ENCODE peak calls at places on chromosomes 16 and 17, in four cellular contexts. E, X, G and L are unnamed samples.

GRCh38 chr17:75315541-75316243 is 26.5 kb upstream of the SLC25A19 start:
- DNase-seq in X (no peak), E (peak), G (no peak), L (no peak)

GRCh38 chr17:49523706-49524472 is 28.8 kb downstream of the NGFR start:
- DNase-seq in E (no peak), X (no peak), G (no peak), L (no peak)

GRCh38 chr17:27456681-27457404 is 595 bp downstream of the KSR1 start:
- DNase-seq in X (no peak), E (no peak), G (peak), L (peak)

GRCh38 chr16:17013067-17013466 is 457.7 kb downstream of the XYLT1 start:
- DNase-seq in X (no peak), E (no peak), G (no peak), L (no peak)

GRCh38 chr16:54655171-54655590 is 275.5 kb upstream of the IRX5 start:
- DNase-seq in E (peak), X (no peak), G (peak), L (peak)

GRCh38 chr17:35519442-35519841 is 18.0 kb downstream of the SLFN12L start:
- DNase-seq in X (no peak), E (no peak), G (no peak), L (no peak)

GRCh38 chr16:57084257-57084770 is 8.1 kb upstream of the CPNE2 start:
- DNase-seq in G (peak), X (peak), E (peak), L (peak)

GRCh38 chr16:28309811-28310311 is 17.5 kb downstream of the SBK1 start:
- DNase-seq in X (no peak), G (no peak), E (no peak), L (peak)

GRCh38 chr16:80231888-80232287 is 308.9 kb upstream of the DYNLRB2 start:
- DNase-seq in G (peak), E (peak), X (peak), L (no peak)

GRCh38 chr16:2743007-2743810 is 9.2 kb upstream of the SRRM2 start:
- DNase-seq in X (no peak), E (no peak), G (no peak), L (no peak)

GRCh38 chr17:17048106-17048505 is 5.8 kb downstream of the MPRIP start:
- DNase-seq in G (no peak), X (no peak), E (no peak), L (no peak)

GRCh38 chr17:8118769-8119574 is 658 bp upstream of the ALOXE3 start:
- DNase-seq in E (peak), X (peak), G (peak), L (peak)

GRCh38 chr16:1481906-1482835 is 6.6 kb downstream of the PTX4 start:
- DNase-seq in E (peak), X (no peak), G (no peak), L (no peak)

GRCh38 chr17:77110006-77110374 is 30.8 kb upstream of the SEC14L1 start:
- DNase-seq in X (no peak), G (no peak), E (peak), L (no peak)

GRCh38 chr16:85819245-85819644 is 19.8 kb downstream of the COX4I1 start:
- DNase-seq in E (peak), G (peak), X (peak), L (peak)

GRCh38 chr16:82603784-82604411 is 22.9 kb upstream of the CDH13 start:
- DNase-seq in G (peak), X (peak), E (peak), L (peak)

GRCh38 chr17:19645608-19646250 is 2.8 kb upstream of the ALDH3A2 start:
- DNase-seq in E (peak), X (peak), G (peak), L (no peak)

DNA sequence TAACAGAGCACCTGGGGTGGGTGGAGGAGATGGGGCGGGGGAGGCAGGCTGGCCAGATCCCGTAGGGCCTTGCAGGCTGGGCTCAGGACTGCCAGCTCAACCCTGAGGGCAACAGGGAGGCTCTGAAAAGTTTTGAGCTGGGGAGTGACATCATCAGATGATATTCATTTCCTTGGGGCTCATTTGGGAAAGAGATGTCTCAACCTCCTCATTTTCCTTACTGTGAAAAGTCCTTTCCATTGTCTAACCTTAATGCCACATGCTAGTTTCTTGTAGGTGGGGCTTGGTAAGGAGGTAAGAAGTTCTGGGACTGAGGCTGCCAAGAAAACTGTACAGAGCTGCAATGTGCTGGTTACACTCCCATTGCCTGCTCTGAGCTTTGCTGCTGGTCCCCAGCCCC is 3.7 kb downstream of the TNS4 start:
- DNase-seq in G (no peak), E (no peak), X (peak), L (no peak)
- H3K4me3 ChIP-seq in G (no peak), E (no peak), X (no peak), L (no peak)

GRCh38 chr17:63350364-63350763 is 95.7 kb downstream of the CYB561 start:
- DNase-seq in E (no peak), X (no peak), G (no peak), L (no peak)
- H3K4me3 ChIP-seq in E (no peak), X (no peak), G (no peak), L (no peak)

GRCh38 chr17:1323336-1323735 is 43.9 kb downstream of the TRARG1 start:
- DNase-seq in G (no peak), X (no peak), E (no peak), L (no peak)

GRCh38 chr17:1322014-1322428 is 42.6 kb downstream of the TRARG1 start:
- DNase-seq in G (no peak), E (no peak), X (no peak), L (no peak)

GRCh38 chr17:1325766-1326165 is 46.3 kb downstream of the TRARG1 start:
- DNase-seq in E (no peak), G (no peak), X (no peak), L (no peak)

GRCh38 chr17:1322469-1322868 is 43.0 kb downstream of the TRARG1 start:
- DNase-seq in X (no peak), E (no peak), G (no peak), L (no peak)

GRCh38 chr17:1324201-1324750 is 44.8 kb downstream of the TRARG1 start:
- DNase-seq in E (no peak), X (no peak), G (no peak), L (no peak)
- H3K4me3 ChIP-seq in E (no peak), X (no peak), G (no peak), L (no peak)

DNA sequence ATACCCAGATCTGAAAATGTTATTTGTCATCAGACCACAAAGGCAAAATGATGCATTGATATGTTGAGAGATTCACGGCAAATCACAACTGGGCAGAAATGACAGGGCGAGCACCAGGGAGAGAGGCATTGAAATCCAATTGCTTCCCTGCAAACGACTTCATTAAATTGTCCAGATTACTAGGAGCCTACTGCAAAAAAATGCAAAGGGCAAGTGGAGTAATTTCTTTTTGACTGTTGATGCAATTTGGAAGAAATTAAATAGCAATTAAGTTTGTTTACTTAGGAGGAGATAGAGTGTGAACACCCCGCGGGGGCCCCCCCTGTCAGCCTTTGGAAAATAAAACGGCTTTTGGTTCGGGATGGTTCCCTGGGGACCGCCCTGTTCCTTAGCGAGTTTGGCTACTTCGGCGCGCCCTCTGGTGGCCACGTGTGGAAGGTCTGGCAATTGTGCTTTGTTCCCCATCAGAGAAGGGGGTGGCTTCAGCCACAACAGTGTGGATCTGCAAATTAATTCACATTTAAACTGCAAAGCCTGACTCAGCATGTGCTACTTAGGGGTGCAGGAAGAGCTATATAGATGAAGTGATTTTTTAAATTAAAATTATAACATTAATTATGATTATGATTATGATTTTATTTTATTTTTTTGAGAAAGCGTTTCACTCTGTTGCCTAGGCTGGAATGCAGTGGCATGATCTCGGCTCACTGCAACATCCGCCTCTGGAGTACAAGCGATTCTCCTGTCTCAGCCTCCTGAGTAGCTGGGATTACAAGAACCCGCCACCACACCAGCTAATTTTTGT is 14.5 kb upstream of the TMC7 start:
- DNase-seq in X (peak), E (peak), G (peak), L (peak)
- H3K4me3 ChIP-seq in X (peak), E (peak), G (peak), L (peak)

GRCh38 chr16:11793840-11794239 is 3.2 kb downstream of the ZC3H7A start:
- DNase-seq in G (no peak), X (no peak), E (no peak), L (no peak)
- H3K4me3 ChIP-seq in G (no peak), X (no peak), E (no peak), L (no peak)

GRCh38 chr17:4719146-4719545 is 8.7 kb downstream of the ARRB2 start:
- DNase-seq in G (no peak), E (no peak), X (no peak), L (no peak)

GRCh38 chr17:4720787-4721186 is 10.4 kb downstream of the ARRB2 start:
- DNase-seq in E (no peak), X (no peak), G (no peak), L (no peak)

GRCh38 chr17:4721203-4722135 is 9.8 kb upstream of the MED11 start:
- DNase-seq in E (peak), X (peak), G (no peak), L (peak)

GRCh38 chr17:4718276-4718675 is 7.8 kb downstream of the ARRB2 start:
- DNase-seq in E (no peak), G (no peak), X (no peak), L (no peak)

DNA sequence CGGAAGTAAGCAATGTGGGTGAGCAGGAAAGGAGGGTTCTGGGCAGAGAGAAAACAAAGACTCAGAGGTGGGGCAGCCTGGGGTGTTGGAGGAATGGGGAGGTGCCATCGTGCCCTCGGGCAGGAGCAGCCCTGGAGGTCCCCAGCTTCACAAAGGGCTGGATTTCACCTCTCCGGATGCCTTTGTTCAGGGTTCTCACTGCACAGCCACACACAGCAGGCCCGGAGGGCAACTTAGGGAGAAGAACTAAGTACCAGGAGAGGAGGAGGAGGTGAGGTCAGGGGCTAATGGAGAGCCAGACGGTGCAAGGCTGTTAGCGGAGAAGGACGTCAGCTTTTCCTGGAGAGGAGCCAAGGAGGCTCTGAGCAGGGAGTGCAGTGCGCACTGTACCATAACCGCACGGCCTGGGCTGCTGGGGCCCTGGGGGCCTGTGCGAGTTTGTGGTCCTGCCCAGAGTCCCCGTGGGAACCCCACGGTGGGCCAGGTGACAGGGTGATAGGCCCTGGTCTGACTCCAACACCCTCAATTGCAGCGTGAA is 9.3 kb downstream of the ARRB2 start:
- DNase-seq in X (no peak), G (no peak), E (no peak), L (no peak)
- H3K4me3 ChIP-seq in X (no peak), G (no peak), E (no peak), L (no peak)